ENCODE peak calls at places on chromosomes 5 and 9, in five cellular contexts. One of them, this sample, is unnamed.

GRCh38 chr5:174235226-174235992 is 189.9 kb downstream of the NSG2 start:
- DNase-seq in IMR-90: no peak
- DNase-seq in mammary epithelial cell: no peak
- DNase-seq in MM.1S: no peak
- DNase-seq in OCI-LY7: no peak
- DNase-seq in this sample: no peak

GRCh38 chr9:27715651-27716050 is 142.4 kb upstream of the C9orf72 start:
- DNase-seq in IMR-90: no peak
- DNase-seq in OCI-LY7: no peak
- DNase-seq in mammary epithelial cell: no peak
- DNase-seq in MM.1S: no peak
- DNase-seq in this sample: no peak

GRCh38 chr5:124253421-124253820 is 493.0 kb downstream of the ZNF608 start:
- DNase-seq in MM.1S: no peak
- DNase-seq in OCI-LY7: no peak
- DNase-seq in mammary epithelial cell: no peak
- DNase-seq in IMR-90: no peak
- DNase-seq in this sample: peak; percentile 64

GRCh38 chr9:38408719-38409118 is 15.5 kb downstream of the IGFBPL1 start:
- DNase-seq in mammary epithelial cell: no peak
- DNase-seq in IMR-90: no peak
- DNase-seq in MM.1S: no peak
- DNase-seq in OCI-LY7: no peak
- DNase-seq in this sample: no peak

GRCh38 chr9:90722116-90722515 is 79.5 kb upstream of the DIRAS2 start:
- DNase-seq in IMR-90: no peak
- DNase-seq in MM.1S: no peak
- DNase-seq in mammary epithelial cell: no peak
- DNase-seq in OCI-LY7: no peak
- DNase-seq in this sample: no peak

GRCh38 chr9:121218357-121219027 is 16.8 kb upstream of the RAB14 start:
- DNase-seq in MM.1S: no peak
- DNase-seq in mammary epithelial cell: no peak
- DNase-seq in OCI-LY7: no peak
- DNase-seq in IMR-90: no peak
- DNase-seq in this sample: no peak

GRCh38 chr5:55232194-55232984 is 1.0 kb downstream of the CCNO start:
- DNase-seq in MM.1S: no peak
- DNase-seq in OCI-LY7: no peak
- DNase-seq in IMR-90: no peak
- DNase-seq in mammary epithelial cell: peak; percentile 77
- DNase-seq in this sample: no peak

GRCh38 chr5:14217587-14217986 is 74.4 kb downstream of the TRIO start:
- DNase-seq in OCI-LY7: no peak
- DNase-seq in MM.1S: no peak
- DNase-seq in IMR-90: no peak
- DNase-seq in mammary epithelial cell: no peak
- DNase-seq in this sample: no peak

GRCh38 chr5:143349127-143349526 is 54.4 kb downstream of the NR3C1 start:
- DNase-seq in MM.1S: no peak
- DNase-seq in OCI-LY7: no peak
- DNase-seq in IMR-90: peak; percentile 37
- DNase-seq in mammary epithelial cell: peak; percentile 16
- DNase-seq in this sample: no peak

GRCh38 chr9:127066060-127066774 is 56.2 kb downstream of the ANGPTL2 start:
- DNase-seq in OCI-LY7: no peak
- DNase-seq in MM.1S: no peak
- DNase-seq in IMR-90: peak; percentile 60
- DNase-seq in mammary epithelial cell: no peak
- DNase-seq in this sample: peak; percentile 39

GRCh38 chr5:123088031-123088805 is 823 bp upstream of the PRDM6 start:
- DNase-seq in mammary epithelial cell: no peak
- DNase-seq in MM.1S: no peak
- DNase-seq in IMR-90: no peak
- DNase-seq in OCI-LY7: no peak
- DNase-seq in this sample: no peak

GRCh38 chr9:38284768-38285080 is 107.8 kb upstream of the ALDH1B1 start:
- DNase-seq in OCI-LY7: no peak
- DNase-seq in IMR-90: no peak
- DNase-seq in mammary epithelial cell: no peak
- DNase-seq in MM.1S: no peak
- DNase-seq in this sample: no peak

GRCh38 chr5:29197636-29198035 is 1995.8 kb upstream of the CDH6 start:
- DNase-seq in IMR-90: no peak
- DNase-seq in MM.1S: no peak
- DNase-seq in OCI-LY7: no peak
- DNase-seq in mammary epithelial cell: no peak
- DNase-seq in this sample: no peak

GRCh38 chr9:125655691-125656410 is 51.2 kb downstream of the MAPKAP1 start:
- DNase-seq in MM.1S: no peak
- DNase-seq in IMR-90: peak; percentile 66
- DNase-seq in mammary epithelial cell: no peak
- DNase-seq in OCI-LY7: no peak
- DNase-seq in this sample: peak; percentile 76

GRCh38 chr5:124310453-124310852 is 436.0 kb downstream of the ZNF608 start:
- DNase-seq in MM.1S: no peak
- DNase-seq in OCI-LY7: no peak
- DNase-seq in IMR-90: no peak
- DNase-seq in mammary epithelial cell: no peak
- DNase-seq in this sample: peak; percentile 58

GRCh38 chr5:1323803-1324173 is 21.1 kb downstream of the CLPTM1L start:
- DNase-seq in mammary epithelial cell: no peak
- DNase-seq in MM.1S: no peak
- DNase-seq in IMR-90: no peak
- DNase-seq in OCI-LY7: no peak
- DNase-seq in this sample: no peak

GRCh38 chr9:120914953-120915352 is 11.6 kb downstream of the TRAF1 start:
- DNase-seq in MM.1S: no peak
- DNase-seq in OCI-LY7: no peak
- DNase-seq in IMR-90: peak; percentile 82
- DNase-seq in mammary epithelial cell: peak; percentile 90
- DNase-seq in this sample: peak; percentile 41

GRCh38 chr5:103120607-103121200 is 603 bp downstream of the PPIP5K2 start:
- DNase-seq in mammary epithelial cell: peak; percentile 9
- DNase-seq in MM.1S: no peak
- DNase-seq in OCI-LY7: peak; percentile 38
- DNase-seq in IMR-90: peak; percentile 6
- DNase-seq in this sample: peak; percentile 19

GRCh38 chr5:131747180-131748105 is 49.4 kb downstream of the FNIP1 start:
- DNase-seq in IMR-90: peak; percentile 48
- DNase-seq in OCI-LY7: no peak
- DNase-seq in MM.1S: no peak
- DNase-seq in mammary epithelial cell: peak; percentile 38
- DNase-seq in this sample: peak; percentile 64

DNA sequence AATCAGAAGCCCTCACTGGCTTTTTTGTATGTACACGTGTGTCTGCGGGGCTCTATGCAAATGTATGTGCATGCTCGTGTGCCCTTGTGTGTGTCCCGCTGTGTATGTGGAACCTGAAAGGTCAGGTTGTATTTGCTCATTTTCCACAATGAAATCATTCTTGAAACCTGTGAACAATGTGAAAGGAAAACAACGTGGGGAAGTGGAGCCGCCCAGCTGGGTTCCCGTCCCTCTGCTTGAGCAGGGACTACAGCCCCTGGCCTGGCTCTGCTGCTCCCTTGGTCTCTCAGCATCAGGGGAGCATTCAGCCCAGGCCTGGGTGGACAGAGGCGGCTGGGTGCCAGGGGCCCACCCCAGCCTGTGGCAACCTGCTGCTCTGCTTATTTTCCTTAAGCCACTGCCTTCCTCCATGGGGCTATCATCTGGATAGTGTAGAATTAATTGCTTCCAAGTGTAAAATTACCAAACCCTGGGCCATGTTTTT is 3.0 kb downstream of the ECSCR start:
- DNase-seq in IMR-90: no peak
- DNase-seq in OCI-LY7: no peak
- DNase-seq in mammary epithelial cell: no peak
- DNase-seq in MM.1S: no peak
- DNase-seq in this sample: peak; percentile 32
- H2AFZ ChIP-seq in IMR-90: peak overlapping the region; percentile 45
- H2AFZ ChIP-seq in OCI-LY7: peak overlapping the region; percentile 44
- H2AFZ ChIP-seq in mammary epithelial cell: no peak overlapping the region
- H2AFZ ChIP-seq in MM.1S: no peak overlapping the region
- H2AFZ ChIP-seq in this sample: no peak overlapping the region

GRCh38 chr5:52759381-52759780 is 28.3 kb upstream of the ITGA1 start:
- DNase-seq in OCI-LY7: no peak
- DNase-seq in MM.1S: no peak
- DNase-seq in IMR-90: peak; percentile 82
- DNase-seq in mammary epithelial cell: no peak
- DNase-seq in this sample: peak; percentile 20

GRCh38 chr5:52757527-52757926 is 30.2 kb upstream of the ITGA1 start:
- DNase-seq in mammary epithelial cell: no peak
- DNase-seq in OCI-LY7: no peak
- DNase-seq in MM.1S: no peak
- DNase-seq in IMR-90: no peak
- DNase-seq in this sample: no peak

GRCh38 chr5:52757991-52758390 is 29.7 kb upstream of the ITGA1 start:
- DNase-seq in MM.1S: no peak
- DNase-seq in OCI-LY7: no peak
- DNase-seq in mammary epithelial cell: no peak
- DNase-seq in IMR-90: no peak
- DNase-seq in this sample: no peak

DNA sequence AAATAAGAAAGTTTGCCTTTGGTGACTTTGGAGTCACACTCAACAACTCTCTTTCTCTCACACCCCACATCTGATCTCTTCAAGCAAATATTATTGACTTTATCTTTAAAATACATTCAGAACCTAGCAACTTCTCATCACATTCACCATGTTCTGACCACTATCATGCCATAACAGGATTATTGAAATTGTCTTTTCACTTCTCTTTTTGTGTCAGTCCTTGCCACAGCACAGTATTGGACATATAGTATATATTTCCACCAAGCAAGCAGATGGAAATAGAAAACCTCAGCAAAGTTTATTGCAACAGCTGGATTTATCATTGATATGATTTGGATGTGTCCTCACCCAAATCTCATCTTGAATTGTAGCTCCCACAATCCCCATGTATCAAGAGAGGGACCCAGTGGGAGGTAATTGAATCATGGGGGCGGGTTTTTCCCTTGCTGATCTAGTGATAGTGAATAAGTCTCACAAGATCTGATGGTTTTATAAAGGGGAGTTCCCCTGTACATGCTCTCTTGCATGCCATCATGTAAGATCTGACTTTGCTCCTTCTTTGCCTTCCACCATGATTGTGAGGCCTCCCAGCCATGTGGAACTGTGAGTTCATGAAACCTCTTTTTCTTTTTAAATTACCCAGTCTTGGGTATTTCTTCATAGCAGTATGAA is 26.9 kb upstream of the ITGA1 start:
- DNase-seq in mammary epithelial cell: no peak
- DNase-seq in OCI-LY7: no peak
- DNase-seq in MM.1S: no peak
- DNase-seq in IMR-90: no peak
- DNase-seq in this sample: no peak
- H2AFZ ChIP-seq in mammary epithelial cell: no peak overlapping the region
- H2AFZ ChIP-seq in OCI-LY7: no peak overlapping the region
- H2AFZ ChIP-seq in MM.1S: no peak overlapping the region
- H2AFZ ChIP-seq in IMR-90: no peak overlapping the region
- H2AFZ ChIP-seq in this sample: no peak overlapping the region

GRCh38 chr5:79759436-79759835 is 69.8 kb downstream of the CMYA5 start:
- DNase-seq in MM.1S: no peak
- DNase-seq in IMR-90: peak; percentile 74
- DNase-seq in mammary epithelial cell: peak; percentile 47
- DNase-seq in OCI-LY7: no peak
- DNase-seq in this sample: peak; percentile 64
- H2AFZ ChIP-seq in MM.1S: no peak overlapping the region
- H2AFZ ChIP-seq in IMR-90: no peak overlapping the region
- H2AFZ ChIP-seq in mammary epithelial cell: no peak overlapping the region
- H2AFZ ChIP-seq in OCI-LY7: no peak overlapping the region
- H2AFZ ChIP-seq in this sample: peak overlapping the region; percentile 51

GRCh38 chr5:142012186-142012785 is 541 bp downstream of the GNPDA1 start:
- DNase-seq in mammary epithelial cell: peak; percentile 27
- DNase-seq in MM.1S: peak; percentile 80
- DNase-seq in IMR-90: no peak
- DNase-seq in OCI-LY7: peak; percentile 76
- DNase-seq in this sample: no peak

GRCh38 chr5:142012792-142013388 is at the start of gene GNPDA1:
- DNase-seq in OCI-LY7: peak; percentile 84
- DNase-seq in mammary epithelial cell: peak; percentile 71
- DNase-seq in IMR-90: peak; percentile 72
- DNase-seq in MM.1S: peak; percentile 90
- DNase-seq in this sample: peak; percentile 67

GRCh38 chr5:142014911-142015584 is 2.2 kb upstream of the GNPDA1 start:
- DNase-seq in mammary epithelial cell: peak; percentile 83
- DNase-seq in MM.1S: peak; percentile 89
- DNase-seq in IMR-90: peak; percentile 62
- DNase-seq in OCI-LY7: peak; percentile 82
- DNase-seq in this sample: peak; percentile 73

GRCh38 chr5:142015781-142016533 is 3.1 kb upstream of the GNPDA1 start:
- DNase-seq in IMR-90: peak; percentile 56
- DNase-seq in MM.1S: peak; percentile 77
- DNase-seq in mammary epithelial cell: peak; percentile 66
- DNase-seq in OCI-LY7: peak; percentile 26
- DNase-seq in this sample: peak; percentile 63

DNA sequence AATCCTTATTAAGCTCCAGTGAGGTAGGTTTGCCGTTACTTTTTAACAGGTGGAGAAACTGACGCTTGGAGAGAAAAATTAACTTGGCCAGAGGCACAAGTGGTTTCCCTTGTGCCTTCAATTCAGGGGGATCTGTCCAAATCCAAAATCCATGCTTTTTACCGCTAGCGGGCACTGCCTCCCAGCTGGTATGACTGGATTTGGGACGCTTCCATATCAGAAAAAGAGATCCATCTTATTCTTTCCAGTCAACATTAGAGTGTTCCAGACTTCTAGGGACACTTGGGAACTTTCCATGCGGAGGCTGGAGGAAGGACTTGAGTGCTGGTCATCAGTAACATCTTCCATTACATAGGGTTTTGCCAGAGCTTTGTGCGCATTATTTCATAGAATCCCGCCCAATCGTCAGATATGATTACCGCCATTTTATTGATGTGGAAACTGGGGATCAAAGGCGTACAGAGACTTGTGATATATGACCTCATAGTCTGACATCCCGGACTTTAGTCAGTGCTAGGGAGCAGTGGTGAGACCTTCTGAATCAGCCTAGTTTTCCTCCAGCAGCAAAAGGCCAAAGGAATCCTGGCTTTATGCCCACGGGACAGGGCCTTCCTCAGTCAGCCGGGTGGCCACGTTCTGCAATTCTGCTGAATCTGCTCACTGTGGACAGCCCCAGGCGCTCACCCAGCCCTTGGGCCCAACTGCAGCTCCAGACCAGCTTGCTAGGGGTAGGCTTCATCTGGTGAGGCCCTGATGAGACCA is 1.1 kb upstream of the GNPDA1 start:
- DNase-seq in MM.1S: no peak
- DNase-seq in IMR-90: peak; percentile 57
- DNase-seq in mammary epithelial cell: no peak
- DNase-seq in OCI-LY7: no peak
- DNase-seq in this sample: peak; percentile 46
- H2AFZ ChIP-seq in MM.1S: no peak overlapping the region
- H2AFZ ChIP-seq in IMR-90: no peak overlapping the region
- H2AFZ ChIP-seq in mammary epithelial cell: no peak overlapping the region
- H2AFZ ChIP-seq in OCI-LY7: peak overlapping the region; percentile 98
- H2AFZ ChIP-seq in this sample: peak overlapping the region; percentile 28

GRCh38 chr5:154214236-154215106 is 23.9 kb downstream of the GALNT10 start:
- DNase-seq in OCI-LY7: no peak
- DNase-seq in MM.1S: no peak
- DNase-seq in IMR-90: peak; percentile 80
- DNase-seq in mammary epithelial cell: peak; percentile 82
- DNase-seq in this sample: peak; percentile 89
- H2AFZ ChIP-seq in OCI-LY7: no peak overlapping the region
- H2AFZ ChIP-seq in MM.1S: no peak overlapping the region
- H2AFZ ChIP-seq in IMR-90: no peak overlapping the region
- H2AFZ ChIP-seq in mammary epithelial cell: peak overlapping the region; percentile 80
- H2AFZ ChIP-seq in this sample: no peak overlapping the region